ENCODE peak calls at places on chromosomes 1 and 21, in eight cellular contexts. G is choroid plexus epithelial cell; D is Calu3; W is progenitor cell of endocrine pancreas; A is neural crest cell; M is heart left ventricle; Z is CD4-positive, alpha-beta T cell; X is left ventricle myocardium inferior. I is an unnamed sample.
A peak's percentile ranks its signal among the peaks of the same experiment; 100 is the strongest.

GRCh38 chr1:7669559-7670208 is 101.4 kb upstream of the VAMP3 start:
- DNase-seq in G (peak; percentile 60), D (peak; percentile 59), W (peak; percentile 68), A (peak; percentile 66), M (peak; percentile 42), Z (peak; percentile 46), X (no peak), I (no peak)

GRCh38 chr1:2584822-2585317 is 1.7 kb upstream of the PRXL2B start:
- DNase-seq in G (no peak), D (no peak), W (no peak), A (no peak), M (no peak), Z (no peak), X (no peak), I (no peak)

GRCh38 chr1:196403803-196404690 is 204.2 kb downstream of the KCNT2 start:
- DNase-seq in G (peak; percentile 95), D (no peak), W (no peak), A (no peak), M (no peak), Z (no peak), X (no peak), I (no peak)

GRCh38 chr1:36342426-36343185 is 19.2 kb upstream of the EVA1B start:
- DNase-seq in G (peak; percentile 61), D (peak; percentile 87), W (no peak), A (no peak), M (peak; percentile 63), Z (peak; percentile 49), X (no peak), I (no peak)

GRCh38 chr21:36419996-36420395 is 34.8 kb downstream of the CHAF1B start:
- DNase-seq in G (peak; percentile 96), D (peak; percentile 81), W (peak; percentile 73), A (peak; percentile 73), M (peak; percentile 81), Z (no peak), X (peak; percentile 82), I (peak; percentile 92)

GRCh38 chr1:41823453-41823852 is 95.3 kb downstream of the HIVEP3 start:
- DNase-seq in G (no peak), D (peak; percentile 6), W (peak; percentile 23), A (peak; percentile 10), M (peak; percentile 33), Z (no peak), X (peak; percentile 41), I (no peak)

GRCh38 chr1:154703207-154703606 is 95.2 kb upstream of the ADAR start:
- DNase-seq in G (peak; percentile 21), D (no peak), W (no peak), A (no peak), M (no peak), Z (no peak), X (no peak), I (no peak)

GRCh38 chr21:33270986-33271385 is 4.8 kb downstream of the IL10RB start:
- DNase-seq in G (no peak), D (no peak), W (no peak), A (no peak), M (no peak), Z (no peak), X (no peak), I (no peak)

GRCh38 chr1:169809370-169810095 is 14.8 kb upstream of the METTL18 start:
- DNase-seq in G (peak; percentile 69), D (peak; percentile 35), W (no peak), A (peak; percentile 20), M (no peak), Z (no peak), X (no peak), I (no peak)

GRCh38 chr1:25874635-25875153 is 814 bp downstream of the PAQR7 start:
- DNase-seq in G (no peak), D (no peak), W (no peak), A (no peak), M (no peak), Z (no peak), X (no peak), I (no peak)

GRCh38 chr1:87120779-87121178 is 206.3 kb downstream of the HS2ST1 start:
- DNase-seq in G (no peak), D (no peak), W (no peak), A (no peak), M (no peak), Z (no peak), X (no peak), I (no peak)
- TF ChIP-seq CTCF in G (peak; percentile 55), D (peak; percentile 37), W (peak; percentile 31), A (peak; percentile 27), M (no peak), Z (no peak), X (no peak), I (peak; percentile 31)

DNA sequence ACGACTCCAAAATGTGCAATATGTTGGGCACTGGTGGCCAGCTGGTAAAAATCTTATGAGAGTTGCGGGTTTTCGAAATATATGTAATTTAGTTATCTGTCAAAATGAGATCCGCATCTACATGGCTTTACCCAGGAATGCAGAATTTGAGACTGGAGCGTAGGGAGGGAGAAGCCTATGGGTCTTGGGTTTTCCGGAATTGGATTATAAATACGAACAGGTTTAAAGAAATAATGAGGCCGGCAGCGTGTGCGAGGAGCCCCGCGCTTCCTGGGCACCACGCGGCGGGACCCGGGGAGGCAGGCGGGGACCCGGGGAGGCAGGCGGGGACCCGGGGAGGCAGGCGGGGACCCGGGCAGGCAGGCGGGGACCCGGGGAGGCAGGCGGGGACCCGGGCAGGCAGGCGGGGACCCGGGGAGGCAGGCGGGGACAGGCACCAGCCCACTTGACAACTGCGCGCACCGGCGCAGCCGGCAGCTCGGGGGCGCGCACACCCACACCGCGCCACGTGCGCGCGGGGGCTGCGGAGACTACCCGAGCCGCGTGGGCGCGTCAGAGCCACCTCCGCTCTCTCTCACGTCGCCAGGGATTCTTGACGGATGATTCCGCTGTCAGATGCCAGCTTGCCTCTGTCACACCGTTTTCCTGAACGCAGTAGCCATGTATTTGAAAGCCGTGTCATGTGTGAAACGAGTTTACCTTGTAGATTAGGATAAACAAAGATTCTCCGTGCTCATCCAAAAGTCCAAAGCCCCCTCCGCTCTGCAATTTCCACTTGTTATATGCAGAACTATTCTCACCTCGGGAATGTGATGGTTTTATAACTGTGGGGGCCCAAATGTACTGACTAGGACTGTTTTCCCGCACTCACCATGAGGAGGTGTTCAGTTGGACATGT is 54.3 kb upstream of the HNRNPU start:
- DNase-seq in G (peak; percentile 10), D (peak; percentile 40), W (peak; percentile 11), A (peak; percentile 9), M (peak; percentile 26), Z (peak; percentile 67), X (peak; percentile 42), I (no peak)
- TF ChIP-seq CTCF in G (no peak), D (no peak), W (no peak), A (no peak), M (peak; percentile 11), Z (no peak), X (peak; percentile 44), I (peak; percentile 8)

GRCh38 chr1:37860346-37860666 is 914 bp upstream of the MTF1 start:
- DNase-seq in G (no peak), D (no peak), W (no peak), A (no peak), M (no peak), Z (no peak), X (no peak), I (no peak)
- TF ChIP-seq CTCF in G (no peak), D (no peak), W (peak; percentile 34), A (peak; percentile 44), M (no peak), Z (peak; percentile 20), X (peak; percentile 20), I (no peak)

GRCh38 chr1:234851450-234852438 is 241.8 kb upstream of the IRF2BP2 start:
- DNase-seq in G (no peak), D (no peak), W (no peak), A (no peak), M (no peak), Z (no peak), X (no peak), I (no peak)

GRCh38 chr1:234852659-234853058 is 242.7 kb upstream of the IRF2BP2 start:
- DNase-seq in G (no peak), D (no peak), W (no peak), A (no peak), M (no peak), Z (no peak), X (no peak), I (no peak)

GRCh38 chr1:234849824-234850223 is 239.8 kb upstream of the IRF2BP2 start:
- DNase-seq in G (no peak), D (no peak), W (no peak), A (no peak), M (no peak), Z (no peak), X (no peak), I (no peak)

GRCh38 chr1:234845836-234846235 is 235.9 kb upstream of the IRF2BP2 start:
- DNase-seq in G (no peak), D (no peak), W (no peak), A (no peak), M (no peak), Z (no peak), X (no peak), I (no peak)

GRCh38 chr1:234848972-234849641 is 239.1 kb upstream of the IRF2BP2 start:
- DNase-seq in G (peak; percentile 62), D (no peak), W (no peak), A (no peak), M (no peak), Z (no peak), X (no peak), I (no peak)
- TF ChIP-seq CTCF in G (peak; percentile 11), D (no peak), W (no peak), A (no peak), M (no peak), Z (no peak), X (peak; percentile 13), I (no peak)

GRCh38 chr1:63802109-63802508 is 28.3 kb downstream of the ROR1 start:
- DNase-seq in G (no peak), D (no peak), W (no peak), A (no peak), M (no peak), Z (no peak), X (no peak), I (no peak)
- TF ChIP-seq CTCF in G (peak; percentile 27), D (no peak), W (no peak), A (no peak), M (no peak), Z (no peak), X (no peak), I (peak; percentile 18)

I was measured in osteocyte.